ENCODE peak calls at places on chromosomes 7 and 10, in four cellular contexts. One of them, this sample, is unnamed.

GRCh38 chr7:149216402-149216801 is 21.1 kb downstream of the ZNF282 start:
- DNase-seq in tibial nerve: no peak
- DNase-seq in tibial artery: no peak
- DNase-seq in colonic mucosa: no peak
- DNase-seq in this sample: no peak

GRCh38 chr10:110416776-110417732 is 80.7 kb upstream of the DUSP5 start:
- DNase-seq in tibial nerve: no peak
- DNase-seq in tibial artery: no peak
- DNase-seq in colonic mucosa: peak; percentile 74
- DNase-seq in this sample: no peak

GRCh38 chr7:151857412-151857811 is 19.5 kb downstream of the PRKAG2 start:
- DNase-seq in tibial nerve: no peak
- DNase-seq in tibial artery: no peak
- DNase-seq in colonic mucosa: no peak
- DNase-seq in this sample: no peak

GRCh38 chr10:54758791-54759190 is 42.2 kb downstream of the PCDH15 start:
- DNase-seq in tibial nerve: no peak
- DNase-seq in tibial artery: no peak
- DNase-seq in colonic mucosa: no peak
- DNase-seq in this sample: no peak

GRCh38 chr10:125002044-125002422 is 60.1 kb downstream of the ZRANB1 start:
- DNase-seq in tibial nerve: no peak
- DNase-seq in tibial artery: no peak
- DNase-seq in colonic mucosa: no peak
- DNase-seq in this sample: no peak

GRCh38 chr7:124992881-124993562 is 63.4 kb upstream of the POT1 start:
- DNase-seq in tibial nerve: no peak
- DNase-seq in tibial artery: peak; percentile 72
- DNase-seq in colonic mucosa: no peak
- DNase-seq in this sample: no peak

GRCh38 chr7:4641667-4642467 is 40.2 kb upstream of the FOXK1 start:
- DNase-seq in tibial nerve: peak; percentile 91
- DNase-seq in tibial artery: peak; percentile 97
- DNase-seq in colonic mucosa: peak; percentile 92
- DNase-seq in this sample: peak; percentile 47

GRCh38 chr10:66942407-66942806 is 16.6 kb downstream of the LRRTM3 start:
- DNase-seq in tibial nerve: no peak
- DNase-seq in tibial artery: no peak
- DNase-seq in colonic mucosa: no peak
- DNase-seq in this sample: no peak

GRCh38 chr10:77075916-77076315 is 561.7 kb downstream of the KCNMA1 start:
- DNase-seq in tibial nerve: no peak
- DNase-seq in tibial artery: no peak
- DNase-seq in colonic mucosa: no peak
- DNase-seq in this sample: no peak

GRCh38 chr7:87328281-87328680 is 17.2 kb upstream of the CROT start:
- DNase-seq in tibial nerve: no peak
- DNase-seq in tibial artery: no peak
- DNase-seq in colonic mucosa: no peak
- DNase-seq in this sample: no peak

GRCh38 chr10:125054664-125055273 is 105.6 kb downstream of the CTBP2 start:
- DNase-seq in tibial nerve: no peak
- DNase-seq in tibial artery: no peak
- DNase-seq in colonic mucosa: no peak
- DNase-seq in this sample: no peak

GRCh38 chr10:127999291-127999690 is 92.4 kb downstream of the PTPRE start:
- DNase-seq in tibial nerve: no peak
- DNase-seq in tibial artery: no peak
- DNase-seq in colonic mucosa: no peak
- DNase-seq in this sample: peak; percentile 36

GRCh38 chr10:3090914-3091313 is 23.6 kb downstream of the PFKP start:
- DNase-seq in tibial nerve: no peak
- DNase-seq in tibial artery: peak; percentile 80
- DNase-seq in colonic mucosa: peak; percentile 54
- DNase-seq in this sample: no peak

GRCh38 chr10:3082290-3082689 is 14.9 kb downstream of the PFKP start:
- DNase-seq in tibial nerve: no peak
- DNase-seq in tibial artery: peak; percentile 43
- DNase-seq in colonic mucosa: no peak
- DNase-seq in this sample: no peak

GRCh38 chr10:3090388-3090787 is 23.0 kb downstream of the PFKP start:
- DNase-seq in tibial nerve: no peak
- DNase-seq in tibial artery: peak; percentile 60
- DNase-seq in colonic mucosa: no peak
- DNase-seq in this sample: no peak

GRCh38 chr10:3081383-3081981 is 14.1 kb downstream of the PFKP start:
- DNase-seq in tibial nerve: no peak
- DNase-seq in tibial artery: peak; percentile 58
- DNase-seq in colonic mucosa: no peak
- DNase-seq in this sample: no peak

DNA sequence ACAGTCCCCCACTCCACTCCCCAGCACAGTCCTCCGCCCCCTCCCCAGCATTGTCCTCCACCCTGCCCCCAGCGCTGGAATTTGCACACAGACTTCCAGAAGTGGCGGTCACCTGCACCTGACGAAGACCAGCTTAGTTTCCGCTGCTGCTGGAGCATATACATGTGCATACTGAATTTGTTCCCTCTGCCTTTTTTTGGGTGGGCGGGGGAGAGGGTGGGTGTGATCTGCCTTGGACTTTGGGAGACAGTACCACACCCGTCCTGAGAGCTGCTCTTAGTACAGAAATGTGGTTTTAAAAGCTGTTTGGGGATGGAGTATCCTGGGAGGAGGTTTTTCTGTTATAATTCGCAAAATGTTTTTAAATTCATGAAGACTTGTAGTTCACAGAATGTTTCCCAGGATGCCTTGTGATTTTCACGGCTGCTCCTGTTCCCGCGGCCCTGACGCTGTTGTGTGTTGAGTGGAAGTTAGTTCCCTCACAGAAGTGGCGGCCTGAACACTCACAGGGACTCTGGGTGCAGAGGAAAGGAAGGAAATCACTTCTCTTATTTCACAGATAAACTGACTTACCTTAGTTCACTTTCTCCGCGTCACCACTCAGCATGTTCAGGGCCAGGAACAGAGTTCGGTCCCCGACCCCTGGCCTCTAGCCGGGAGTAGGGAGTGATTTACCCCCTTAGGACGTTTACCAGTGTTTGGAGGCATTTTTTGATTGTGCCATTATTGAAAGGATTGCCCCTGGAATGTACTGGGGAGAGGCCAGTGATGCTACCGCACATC is 18.6 kb downstream of the PFKP start:
- DNase-seq in tibial nerve: no peak
- DNase-seq in tibial artery: no peak
- DNase-seq in colonic mucosa: no peak
- DNase-seq in this sample: no peak
- H3K27ac ChIP-seq in tibial nerve: no peak overlapping the region
- H3K27ac ChIP-seq in tibial artery: no peak overlapping the region
- H3K27ac ChIP-seq in colonic mucosa: no peak overlapping the region
- H3K27ac ChIP-seq in this sample: no peak overlapping the region

GRCh38 chr10:113613427-113613826 is 50.4 kb downstream of the NRAP start:
- DNase-seq in tibial nerve: no peak
- DNase-seq in tibial artery: no peak
- DNase-seq in colonic mucosa: no peak
- DNase-seq in this sample: no peak
- H3K27ac ChIP-seq in tibial nerve: no peak overlapping the region
- H3K27ac ChIP-seq in tibial artery: no peak overlapping the region
- H3K27ac ChIP-seq in colonic mucosa: no peak overlapping the region
- H3K27ac ChIP-seq in this sample: no peak overlapping the region

GRCh38 chr10:78744521-78745090 is 324.2 kb upstream of the ZMIZ1 start:
- DNase-seq in tibial nerve: no peak
- DNase-seq in tibial artery: no peak
- DNase-seq in colonic mucosa: no peak
- DNase-seq in this sample: no peak

GRCh38 chr10:78741541-78741940 is 327.2 kb upstream of the ZMIZ1 start:
- DNase-seq in tibial nerve: no peak
- DNase-seq in tibial artery: no peak
- DNase-seq in colonic mucosa: no peak
- DNase-seq in this sample: no peak

GRCh38 chr10:78742730-78743615 is 325.8 kb upstream of the ZMIZ1 start:
- DNase-seq in tibial nerve: peak; percentile 66
- DNase-seq in tibial artery: no peak
- DNase-seq in colonic mucosa: no peak
- DNase-seq in this sample: no peak

GRCh38 chr10:78740976-78741375 is 327.8 kb upstream of the ZMIZ1 start:
- DNase-seq in tibial nerve: no peak
- DNase-seq in tibial artery: no peak
- DNase-seq in colonic mucosa: no peak
- DNase-seq in this sample: no peak

DNA sequence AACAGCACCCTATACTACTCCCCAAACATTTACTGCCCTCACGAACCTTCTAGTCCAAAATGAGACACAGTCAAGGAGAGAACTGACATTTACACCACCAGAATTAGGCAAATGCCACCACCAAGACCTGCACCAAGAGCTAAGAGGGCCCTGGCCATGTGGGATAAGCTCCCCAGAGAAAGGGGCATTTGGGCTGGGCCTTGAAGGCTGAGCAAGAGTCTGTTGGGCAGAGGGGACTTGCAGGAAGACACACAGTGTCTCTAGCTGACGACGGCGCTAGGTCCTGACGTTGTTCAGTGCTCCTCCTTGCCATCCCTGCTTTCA is 326.4 kb upstream of the ZMIZ1 start:
- DNase-seq in tibial nerve: no peak
- DNase-seq in tibial artery: no peak
- DNase-seq in colonic mucosa: no peak
- DNase-seq in this sample: no peak
- H3K27ac ChIP-seq in tibial nerve: no peak overlapping the region
- H3K27ac ChIP-seq in tibial artery: no peak overlapping the region
- H3K27ac ChIP-seq in colonic mucosa: no peak overlapping the region
- H3K27ac ChIP-seq in this sample: no peak overlapping the region

GRCh38 chr10:26962835-26963234 is 102.1 kb upstream of the ABI1 start:
- DNase-seq in tibial nerve: no peak
- DNase-seq in tibial artery: no peak
- DNase-seq in colonic mucosa: no peak
- DNase-seq in this sample: no peak
- H3K27ac ChIP-seq in tibial nerve: no peak overlapping the region
- H3K27ac ChIP-seq in tibial artery: no peak overlapping the region
- H3K27ac ChIP-seq in colonic mucosa: no peak overlapping the region
- H3K27ac ChIP-seq in this sample: no peak overlapping the region

GRCh38 chr10:91410638-91411367 is 659 bp downstream of the HECTD2 start:
- DNase-seq in tibial nerve: no peak
- DNase-seq in tibial artery: no peak
- DNase-seq in colonic mucosa: peak; percentile 59
- DNase-seq in this sample: peak; percentile 70

GRCh38 chr10:91406322-91406721 is 3.8 kb upstream of the HECTD2 start:
- DNase-seq in tibial nerve: no peak
- DNase-seq in tibial artery: no peak
- DNase-seq in colonic mucosa: no peak
- DNase-seq in this sample: no peak

GRCh38 chr10:91412688-91413087 is 2.5 kb downstream of the HECTD2 start:
- DNase-seq in tibial nerve: no peak
- DNase-seq in tibial artery: no peak
- DNase-seq in colonic mucosa: no peak
- DNase-seq in this sample: no peak

GRCh38 chr10:91409869-91410637 is at the start of gene HECTD2:
- DNase-seq in tibial nerve: peak; percentile 50
- DNase-seq in tibial artery: peak; percentile 86
- DNase-seq in colonic mucosa: peak; percentile 72
- DNase-seq in this sample: peak; percentile 84

GRCh38 chr10:91409069-91409868 is 875 bp upstream of the HECTD2 start:
- DNase-seq in tibial nerve: peak; percentile 49
- DNase-seq in tibial artery: peak; percentile 93
- DNase-seq in colonic mucosa: peak; percentile 78
- DNase-seq in this sample: peak; percentile 85
- H3K27ac ChIP-seq in tibial nerve: peak overlapping the region; percentile 99
- H3K27ac ChIP-seq in tibial artery: peak overlapping the region; percentile 100
- H3K27ac ChIP-seq in colonic mucosa: peak overlapping the region; percentile 98
- H3K27ac ChIP-seq in this sample: peak overlapping the region; percentile 99